ENCODE peak calls at places on chromosomes 16 and 17, in five cellular contexts. One of them, this sample, is unnamed.

GRCh38 chr17:29379084-29379811 is 10.9 kb upstream of the TAOK1 start:
- DNase-seq in GM12878: no peak
- DNase-seq in A549: no peak
- DNase-seq in tibial nerve: no peak
- DNase-seq in suprapubic skin: no peak
- DNase-seq in this sample: no peak

GRCh38 chr17:47949951-47950350 is 7.7 kb downstream of the PRR15L start:
- DNase-seq in GM12878: no peak
- DNase-seq in A549: no peak
- DNase-seq in tibial nerve: no peak
- DNase-seq in suprapubic skin: no peak
- DNase-seq in this sample: no peak

GRCh38 chr17:1089915-1090314 is 89.9 kb downstream of the ABR start:
- DNase-seq in GM12878: no peak
- DNase-seq in A549: no peak
- DNase-seq in tibial nerve: no peak
- DNase-seq in suprapubic skin: no peak
- DNase-seq in this sample: no peak

GRCh38 chr16:78684040-78684611 is 584.7 kb downstream of the WWOX start:
- DNase-seq in GM12878: no peak
- DNase-seq in A549: peak; percentile 46
- DNase-seq in tibial nerve: peak; percentile 56
- DNase-seq in suprapubic skin: peak; percentile 87
- DNase-seq in this sample: no peak

GRCh38 chr17:39016193-39017153 is 49.3 kb upstream of the FBXO47 start:
- DNase-seq in GM12878: no peak
- DNase-seq in A549: no peak
- DNase-seq in tibial nerve: no peak
- DNase-seq in suprapubic skin: no peak
- DNase-seq in this sample: no peak

GRCh38 chr17:40617678-40618240 is 29.9 kb downstream of the SMARCE1 start:
- DNase-seq in GM12878: no peak
- DNase-seq in A549: no peak
- DNase-seq in tibial nerve: peak; percentile 55
- DNase-seq in suprapubic skin: no peak
- DNase-seq in this sample: no peak

GRCh38 chr17:80389011-80389995 is 25.7 kb upstream of the ENDOV start:
- DNase-seq in GM12878: no peak
- DNase-seq in A549: no peak
- DNase-seq in tibial nerve: no peak
- DNase-seq in suprapubic skin: no peak
- DNase-seq in this sample: no peak

GRCh38 chr16:4982056-4982867 is 24.1 kb downstream of the SEC14L5 start:
- DNase-seq in GM12878: no peak
- DNase-seq in A549: no peak
- DNase-seq in tibial nerve: no peak
- DNase-seq in suprapubic skin: no peak
- DNase-seq in this sample: no peak

GRCh38 chr16:64627781-64628180 is 494.1 kb downstream of the CDH11 start:
- DNase-seq in GM12878: no peak
- DNase-seq in A549: no peak
- DNase-seq in tibial nerve: no peak
- DNase-seq in suprapubic skin: no peak
- DNase-seq in this sample: no peak

GRCh38 chr17:39928868-39929651 is 1.5 kb downstream of the LRRC3C start:
- DNase-seq in GM12878: no peak
- DNase-seq in A549: peak; percentile 62
- DNase-seq in tibial nerve: no peak
- DNase-seq in suprapubic skin: no peak
- DNase-seq in this sample: no peak

GRCh38 chr16:3490911-3491629 is 4.2 kb downstream of the C16orf90 start:
- DNase-seq in GM12878: no peak
- DNase-seq in A549: no peak
- DNase-seq in tibial nerve: no peak
- DNase-seq in suprapubic skin: no peak
- DNase-seq in this sample: no peak

GRCh38 chr16:2056681-2057407 is 9.1 kb downstream of the TSC2 start:
- DNase-seq in GM12878: no peak
- DNase-seq in A549: peak; percentile 56
- DNase-seq in tibial nerve: no peak
- DNase-seq in suprapubic skin: no peak
- DNase-seq in this sample: no peak

GRCh38 chr17:37031493-37032083 is 82.8 kb downstream of the AATF start:
- DNase-seq in GM12878: no peak
- DNase-seq in A549: no peak
- DNase-seq in tibial nerve: no peak
- DNase-seq in suprapubic skin: no peak
- DNase-seq in this sample: no peak

GRCh38 chr17:33053641-33054040 is 62.0 kb downstream of the SPACA3 start:
- DNase-seq in GM12878: no peak
- DNase-seq in A549: no peak
- DNase-seq in tibial nerve: no peak
- DNase-seq in suprapubic skin: no peak
- DNase-seq in this sample: no peak

GRCh38 chr16:85390511-85391174 is 222.5 kb upstream of the GSE1 start:
- DNase-seq in GM12878: no peak
- DNase-seq in A549: peak; percentile 87
- DNase-seq in tibial nerve: peak; percentile 81
- DNase-seq in suprapubic skin: peak; percentile 94
- DNase-seq in this sample: peak; percentile 78

GRCh38 chr17:8109669-8110455 is 8.5 kb downstream of the ALOXE3 start:
- DNase-seq in GM12878: no peak
- DNase-seq in A549: peak; percentile 66
- DNase-seq in tibial nerve: peak; percentile 16
- DNase-seq in suprapubic skin: no peak
- DNase-seq in this sample: peak; percentile 71

GRCh38 chr16:85759631-85760419 is 8.9 kb upstream of the C16orf74 start:
- DNase-seq in GM12878: no peak
- DNase-seq in A549: peak; percentile 41
- DNase-seq in tibial nerve: no peak
- DNase-seq in suprapubic skin: no peak
- DNase-seq in this sample: no peak

GRCh38 chr16:48082516-48082915 is 73.3 kb downstream of the ABCC12 start:
- DNase-seq in GM12878: no peak
- DNase-seq in A549: no peak
- DNase-seq in tibial nerve: no peak
- DNase-seq in suprapubic skin: no peak
- DNase-seq in this sample: no peak

GRCh38 chr16:75682308-75682707 is 5.5 kb upstream of the CPHXL2 start:
- DNase-seq in GM12878: no peak
- DNase-seq in A549: no peak
- DNase-seq in tibial nerve: no peak
- DNase-seq in suprapubic skin: no peak
- DNase-seq in this sample: no peak

GRCh38 chr17:6471531-6472465 is 27.5 kb downstream of the PIMREG start:
- DNase-seq in GM12878: no peak
- DNase-seq in A549: peak; percentile 38
- DNase-seq in tibial nerve: no peak
- DNase-seq in suprapubic skin: no peak
- DNase-seq in this sample: peak; percentile 57

GRCh38 chr17:49985310-49985990 is 9.6 kb downstream of the DLX3 start:
- DNase-seq in GM12878: no peak
- DNase-seq in A549: no peak
- DNase-seq in tibial nerve: no peak
- DNase-seq in suprapubic skin: no peak
- DNase-seq in this sample: no peak

GRCh38 chr16:525520-526180 is 1.9 kb upstream of the CAPN15 start:
- DNase-seq in GM12878: peak; percentile 62
- DNase-seq in A549: peak; percentile 72
- DNase-seq in tibial nerve: no peak
- DNase-seq in suprapubic skin: no peak
- DNase-seq in this sample: no peak

DNA sequence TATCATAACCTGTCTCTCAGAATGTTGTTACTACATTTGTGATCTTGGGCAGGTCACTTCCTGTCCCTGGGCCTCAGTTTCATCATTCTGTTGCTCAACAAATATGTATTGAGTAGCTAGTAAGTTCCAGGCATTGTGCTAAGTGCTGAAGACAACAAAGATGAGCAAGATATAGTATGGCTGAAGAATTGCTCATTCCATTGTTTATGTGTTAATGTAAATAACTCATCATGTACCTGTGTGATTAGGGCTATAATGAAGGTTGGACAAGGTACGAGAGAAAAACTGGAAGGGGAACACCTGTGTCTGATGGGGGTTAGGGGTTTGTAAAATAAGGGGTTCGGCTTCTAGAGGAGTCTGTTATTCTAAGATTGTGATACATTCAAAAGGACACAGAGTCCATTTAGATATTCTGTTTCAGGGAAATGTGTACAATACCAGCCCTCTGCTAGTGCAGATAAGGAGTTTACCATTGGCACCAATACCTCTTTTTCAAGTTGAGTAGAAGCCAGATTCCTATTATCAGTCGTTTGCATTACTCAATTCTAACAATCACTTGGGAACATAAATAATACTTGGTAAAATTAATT is 20.0 kb downstream of the TUBG1 start:
- DNase-seq in GM12878: no peak
- DNase-seq in A549: no peak
- DNase-seq in tibial nerve: no peak
- DNase-seq in suprapubic skin: no peak
- DNase-seq in this sample: no peak
- TF ChIP-seq EP300 in GM12878: no peak
- TF ChIP-seq EP300 in A549: no peak
- TF ChIP-seq EP300 in tibial nerve: no peak
- TF ChIP-seq EP300 in suprapubic skin: no peak
- TF ChIP-seq EP300 in this sample: no peak

DNA sequence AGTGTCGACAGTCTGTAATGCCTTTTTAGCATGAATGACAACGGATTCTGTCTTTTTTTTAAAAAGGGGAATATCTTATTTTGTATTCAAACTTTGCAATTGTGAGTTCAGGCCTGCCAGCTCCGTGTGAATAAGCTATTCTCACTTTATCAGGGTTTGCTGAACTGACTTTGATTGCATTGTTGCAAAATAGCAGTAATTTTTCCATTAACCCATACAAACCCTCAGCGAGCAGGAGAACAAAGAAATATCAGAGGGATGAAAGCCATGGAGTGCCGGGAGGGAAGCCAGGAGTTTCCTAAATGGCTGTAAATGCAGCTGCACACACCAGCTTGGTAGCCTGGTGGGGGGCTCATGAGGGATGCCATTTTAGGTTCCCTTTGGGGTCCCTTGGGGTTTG is 220.5 kb upstream of the IRX3 start:
- DNase-seq in GM12878: no peak
- DNase-seq in A549: no peak
- DNase-seq in tibial nerve: no peak
- DNase-seq in suprapubic skin: no peak
- DNase-seq in this sample: no peak
- TF ChIP-seq EP300 in GM12878: no peak
- TF ChIP-seq EP300 in A549: no peak
- TF ChIP-seq EP300 in tibial nerve: no peak
- TF ChIP-seq EP300 in suprapubic skin: no peak
- TF ChIP-seq EP300 in this sample: no peak

GRCh38 chr17:45825792-45826191 is 18.9 kb upstream of the SPPL2C start:
- DNase-seq in GM12878: no peak
- DNase-seq in A549: no peak
- DNase-seq in tibial nerve: no peak
- DNase-seq in suprapubic skin: no peak
- DNase-seq in this sample: no peak

GRCh38 chr17:45823598-45823997 is 21.1 kb upstream of the SPPL2C start:
- DNase-seq in GM12878: no peak
- DNase-seq in A549: no peak
- DNase-seq in tibial nerve: no peak
- DNase-seq in suprapubic skin: no peak
- DNase-seq in this sample: no peak

GRCh38 chr17:45824475-45824874 is 20.2 kb upstream of the SPPL2C start:
- DNase-seq in GM12878: no peak
- DNase-seq in A549: no peak
- DNase-seq in tibial nerve: no peak
- DNase-seq in suprapubic skin: no peak
- DNase-seq in this sample: no peak

GRCh38 chr17:45826919-45827628 is 17.6 kb upstream of the SPPL2C start:
- DNase-seq in GM12878: no peak
- DNase-seq in A549: no peak
- DNase-seq in tibial nerve: no peak
- DNase-seq in suprapubic skin: no peak
- DNase-seq in this sample: no peak

DNA sequence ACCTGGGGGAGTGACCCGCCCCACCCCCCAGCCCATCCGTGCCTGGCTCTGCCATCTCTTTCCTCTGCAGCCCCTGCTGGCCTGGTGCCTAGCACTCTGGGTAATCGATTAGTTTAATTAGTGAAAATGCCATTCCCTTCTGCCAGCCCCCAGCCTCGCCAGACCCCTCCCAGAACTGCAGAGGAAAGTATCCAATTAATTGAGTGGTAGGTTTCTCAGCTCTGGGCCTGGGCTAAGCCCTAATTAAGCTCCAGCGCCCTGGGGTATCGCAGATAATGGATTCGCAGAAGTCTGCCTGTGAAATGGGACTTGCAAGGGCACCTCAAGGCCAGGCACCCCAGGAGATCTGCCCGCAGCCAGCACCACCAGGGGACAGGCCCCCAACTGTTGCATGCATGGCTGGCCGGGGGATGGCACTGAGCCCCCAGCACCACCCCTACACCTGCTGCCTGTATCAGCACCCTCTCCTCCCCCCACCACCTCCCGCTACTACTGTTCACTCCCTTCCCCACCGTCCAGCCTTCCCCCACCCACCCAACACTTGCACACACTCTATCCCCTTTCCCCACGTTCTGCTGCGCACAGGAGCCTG is 19.7 kb upstream of the SPPL2C start:
- DNase-seq in GM12878: no peak
- DNase-seq in A549: no peak
- DNase-seq in tibial nerve: no peak
- DNase-seq in suprapubic skin: no peak
- DNase-seq in this sample: no peak
- TF ChIP-seq EP300 in GM12878: no peak
- TF ChIP-seq EP300 in A549: no peak
- TF ChIP-seq EP300 in tibial nerve: no peak
- TF ChIP-seq EP300 in suprapubic skin: no peak
- TF ChIP-seq EP300 in this sample: no peak

DNA sequence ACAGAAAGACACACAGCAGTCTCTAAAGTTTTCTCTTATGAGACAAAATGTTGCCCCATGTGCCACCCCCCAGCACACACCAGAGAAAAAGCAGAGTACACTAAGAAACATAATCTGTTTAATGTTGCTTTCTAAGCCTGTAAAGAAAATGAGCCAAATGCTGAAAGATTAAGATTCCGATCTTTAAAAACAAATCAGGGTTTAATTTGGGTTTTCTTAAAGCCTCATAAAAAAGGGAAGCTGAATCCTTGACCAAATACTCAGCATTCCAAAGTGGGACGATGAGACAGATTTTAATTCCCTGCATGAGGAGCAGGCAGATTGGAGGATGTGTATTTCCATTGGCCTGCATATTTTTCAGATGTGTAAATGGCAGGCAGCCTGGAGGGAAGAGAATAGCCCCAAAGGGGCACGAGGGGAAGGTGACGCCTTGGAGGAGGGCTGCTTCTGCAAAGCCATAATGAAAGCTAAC is 118.4 kb downstream of the COPRS start:
- DNase-seq in GM12878: no peak
- DNase-seq in A549: no peak
- DNase-seq in tibial nerve: no peak
- DNase-seq in suprapubic skin: no peak
- DNase-seq in this sample: no peak
- TF ChIP-seq EP300 in GM12878: no peak
- TF ChIP-seq EP300 in A549: no peak
- TF ChIP-seq EP300 in tibial nerve: no peak
- TF ChIP-seq EP300 in suprapubic skin: no peak
- TF ChIP-seq EP300 in this sample: no peak

This sample was measured in ovary.